ENCODE peak calls at places on chromosomes 16 and 17, in six cellular contexts. L, P, B, H, Q and S are unnamed samples.
A peak's percentile ranks its signal among the peaks of the same experiment; 100 is the strongest.

GRCh38 chr17:83200231-83200699 is 120.9 kb downstream of the METRNL start:
- DNase-seq in L (peak; percentile 87), P (peak; percentile 74), B (no peak), H (no peak), Q (no peak), S (no peak)

GRCh38 chr16:19379838-19380237 is 37.8 kb upstream of the TMC5 start:
- DNase-seq in L (no peak), P (no peak), B (no peak), H (no peak), Q (no peak), S (no peak)

GRCh38 chr16:73015612-73016487 is 32.1 kb downstream of the ZFHX3 start:
- DNase-seq in L (no peak), P (no peak), B (no peak), H (no peak), Q (no peak), S (peak; percentile 93)

GRCh38 chr16:13426279-13426678 is 493.7 kb upstream of the ERCC4 start:
- DNase-seq in L (no peak), P (no peak), B (peak; percentile 28), H (no peak), Q (no peak), S (no peak)

GRCh38 chr17:57881143-57881542 is 31.3 kb upstream of the MRPS23 start:
- DNase-seq in L (no peak), P (no peak), B (no peak), H (peak; percentile 86), Q (no peak), S (no peak)

GRCh38 chr17:4504188-4504587 is 5.5 kb downstream of the SPNS2 start:
- DNase-seq in L (no peak), P (no peak), B (peak; percentile 80), H (no peak), Q (no peak), S (no peak)

GRCh38 chr16:65600629-65601028 is 478.8 kb upstream of the CDH11 start:
- DNase-seq in L (no peak), P (no peak), B (no peak), H (no peak), Q (no peak), S (no peak)

GRCh38 chr17:12659500-12659899 is 6.2 kb upstream of the MYOCD start:
- DNase-seq in L (no peak), P (no peak), B (no peak), H (no peak), Q (no peak), S (peak; percentile 16)

GRCh38 chr16:57310801-57311200 is 26.3 kb upstream of the PLLP start:
- DNase-seq in L (no peak), P (no peak), B (no peak), H (no peak), Q (no peak), S (no peak)

GRCh38 chr17:74156878-74157277 is 46.6 kb upstream of the RPL38 start:
- DNase-seq in L (no peak), P (no peak), B (no peak), H (no peak), Q (no peak), S (no peak)

GRCh38 chr17:50177476-50177875 is 11.7 kb downstream of the SGCA start:
- DNase-seq in L (no peak), P (no peak), B (no peak), H (no peak), Q (no peak), S (no peak)

GRCh38 chr17:44197980-44198720 is 1.5 kb downstream of the ATXN7L3 start:
- DNase-seq in L (no peak), P (peak; percentile 45), B (peak; percentile 76), H (no peak), Q (no peak), S (no peak)

GRCh38 chr17:4566785-4567184 is 6.4 kb upstream of the GGT6 start:
- DNase-seq in L (no peak), P (peak; percentile 51), B (peak; percentile 54), H (peak; percentile 24), Q (peak; percentile 74), S (no peak)

GRCh38 chr17:62688398-62689140 is 61.1 kb downstream of the MRC2 start:
- DNase-seq in L (no peak), P (no peak), B (no peak), H (no peak), Q (no peak), S (no peak)

GRCh38 chr17:1379930-1380313 is 20.1 kb downstream of the YWHAE start:
- DNase-seq in L (no peak), P (peak; percentile 27), B (no peak), H (no peak), Q (no peak), S (no peak)

GRCh38 chr17:760371-760770 is 8.3 kb upstream of the GEMIN4 start:
- DNase-seq in L (no peak), P (no peak), B (no peak), H (no peak), Q (no peak), S (no peak)

GRCh38 chr16:64687796-64688195 is 434.1 kb downstream of the CDH11 start:
- DNase-seq in L (no peak), P (no peak), B (no peak), H (no peak), Q (no peak), S (no peak)

GRCh38 chr17:18250259-18250658 is 8.3 kb downstream of the FLII start:
- DNase-seq in L (no peak), P (no peak), B (no peak), H (no peak), Q (peak; percentile 45), S (no peak)

GRCh38 chr16:86862596-86862995 is 284.2 kb downstream of the FOXL1 start:
- DNase-seq in L (no peak), P (no peak), B (no peak), H (no peak), Q (peak; percentile 45), S (no peak)

GRCh38 chr16:52418206-52418605 is 128.7 kb downstream of the TOX3 start:
- DNase-seq in L (no peak), P (no peak), B (no peak), H (no peak), Q (no peak), S (no peak)

GRCh38 chr17:27554152-27554551 is 76.8 kb upstream of the LGALS9 start:
- DNase-seq in L (no peak), P (no peak), B (no peak), H (no peak), Q (no peak), S (no peak)